ENCODE peak calls at places on chromosomes 11 and 22, in five cellular contexts. A, N, D, W and S are unnamed samples.

GRCh38 chr11:77126861-77127673 is 979 bp upstream of the MYO7A start:
- DNase-seq in A (no peak), N (peak; percentile 90), D (peak; percentile 79), W (peak; percentile 53), S (peak; percentile 38)

GRCh38 chr11:107102692-107103463 is 84.6 kb upstream of the GUCY1A2 start:
- DNase-seq in W (no peak), D (no peak), A (no peak), N (peak; percentile 76), S (no peak)

GRCh38 chr11:120295110-120295509 is 30.0 kb upstream of the TLCD5 start:
- DNase-seq in N (no peak), W (no peak), D (no peak), A (no peak), S (no peak)

GRCh38 chr11:26149585-26149984 is 182.3 kb upstream of the ANO3 start:
- DNase-seq in A (no peak), N (no peak), W (no peak), D (no peak), S (no peak)

GRCh38 chr11:128066429-128066828 is 520.9 kb downstream of the ETS1 start:
- DNase-seq in N (no peak), W (no peak), A (no peak), D (no peak), S (no peak)

GRCh38 chr11:117620659-117621058 is 176.4 kb downstream of the DSCAML1 start:
- DNase-seq in A (no peak), W (no peak), N (no peak), D (no peak), S (no peak)

GRCh38 chr22:49213731-49214352 is 613.8 kb downstream of the BRD1 start:
- DNase-seq in D (no peak), A (no peak), N (peak; percentile 54), W (no peak), S (no peak)

GRCh38 chr11:33000181-33000580 is 15.5 kb upstream of the DEPDC7 start:
- DNase-seq in W (no peak), A (no peak), D (no peak), N (no peak), S (no peak)

GRCh38 chr11:39541945-39542351 is 1917.5 kb downstream of the LRRC4C start:
- DNase-seq in N (no peak), A (no peak), W (no peak), D (no peak), S (peak; percentile 0)

GRCh38 chr22:22548349-22548716 is 10.7 kb downstream of the PRAME start:
- DNase-seq in D (no peak), A (no peak), N (no peak), W (no peak), S (no peak)

GRCh38 chr11:62393735-62394134 is 25.1 kb upstream of the SCGB1A1 start:
- DNase-seq in W (no peak), D (no peak), A (no peak), N (no peak), S (no peak)

GRCh38 chr11:134510641-134511040 is 98.6 kb upstream of the B3GAT1 start:
- DNase-seq in A (no peak), N (peak; percentile 61), D (no peak), W (no peak), S (no peak)

GRCh38 chr11:130471731-130472433 is 23.4 kb downstream of the ADAMTS15 start:
- DNase-seq in W (no peak), N (peak; percentile 86), A (no peak), D (no peak), S (no peak)

GRCh38 chr22:32396255-32396654 is 15.8 kb downstream of the RTCB start:
- DNase-seq in W (no peak), N (no peak), A (no peak), D (no peak), S (no peak)

GRCh38 chr11:15987044-15987443 is 369.3 kb downstream of the SOX6 start:
- DNase-seq in D (no peak), W (no peak), N (no peak), A (no peak), S (no peak)

GRCh38 chr11:24046731-24047130 is 450.1 kb upstream of the LUZP2 start:
- DNase-seq in W (no peak), N (no peak), D (no peak), A (no peak), S (no peak)

DNA sequence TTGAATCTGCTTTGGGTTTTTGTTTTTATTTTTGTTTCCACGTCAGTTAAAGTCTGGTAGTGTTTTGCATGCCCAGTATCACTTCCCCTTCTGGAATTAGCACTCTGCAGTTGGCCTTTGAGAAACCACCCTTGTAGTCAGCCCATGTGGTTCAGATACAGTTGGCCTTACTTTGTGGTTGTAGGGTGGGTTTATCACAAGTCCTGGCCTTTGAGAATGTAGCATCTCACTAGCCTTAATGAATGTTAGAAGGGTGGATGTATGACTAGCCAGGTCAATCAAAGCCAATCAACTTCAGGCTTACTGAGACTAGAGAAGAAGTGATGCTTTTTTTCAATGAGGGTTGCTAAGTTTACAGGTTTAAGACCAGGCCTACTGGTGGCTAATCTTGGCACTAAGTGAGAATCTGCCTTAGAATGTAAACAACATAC is 19.8 kb downstream of the ARL14EP start:
- DNase-seq in A (no peak), W (peak; percentile 62), N (no peak), D (peak; percentile 29), S (no peak)
- TF ChIP-seq POLR2A in A (no peak), W (no peak), N (no peak), D (no peak), S (no peak)

GRCh38 chr11:12085371-12086251 is 24.8 kb upstream of the MICAL2 start:
- DNase-seq in W (no peak), A (no peak), N (peak; percentile 79), D (no peak), S (no peak)
- TF ChIP-seq POLR2A in W (no peak), A (no peak), N (no peak), D (no peak), S (no peak)

DNA sequence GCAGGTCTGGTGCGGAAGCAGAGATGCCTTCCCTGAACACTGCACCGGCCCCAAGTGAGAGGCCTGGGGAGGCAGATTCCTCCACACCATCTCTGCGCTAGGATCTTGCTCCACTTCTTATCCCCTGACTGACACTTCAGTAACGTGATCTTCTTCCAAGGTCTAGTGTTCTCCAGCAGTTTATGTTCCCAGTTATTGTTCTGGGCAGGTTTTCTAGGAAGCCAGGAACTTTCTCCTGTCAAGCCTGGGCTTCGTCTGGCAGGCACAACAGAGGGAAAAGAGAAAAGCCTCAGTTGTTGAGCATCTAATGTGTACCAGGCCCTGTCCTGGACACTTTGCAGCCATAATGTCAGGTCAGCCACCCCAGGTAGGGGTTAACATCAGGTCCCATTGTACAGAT is 10.5 kb downstream of the CD82 start:
- DNase-seq in N (no peak), A (no peak), W (no peak), D (no peak), S (no peak)
- TF ChIP-seq POLR2A in N (no peak), A (no peak), W (no peak), D (no peak), S (no peak)

GRCh38 chr11:124953753-124954624 is at the start of gene CCDC15:
- DNase-seq in A (peak; percentile 88), N (peak; percentile 99), D (peak; percentile 71), W (peak; percentile 99), S (peak; percentile 97)
- TF ChIP-seq POLR2A in A (peak; percentile 79), N (no peak), D (peak; percentile 97), W (peak; percentile 97), S (peak; percentile 97)

DNA sequence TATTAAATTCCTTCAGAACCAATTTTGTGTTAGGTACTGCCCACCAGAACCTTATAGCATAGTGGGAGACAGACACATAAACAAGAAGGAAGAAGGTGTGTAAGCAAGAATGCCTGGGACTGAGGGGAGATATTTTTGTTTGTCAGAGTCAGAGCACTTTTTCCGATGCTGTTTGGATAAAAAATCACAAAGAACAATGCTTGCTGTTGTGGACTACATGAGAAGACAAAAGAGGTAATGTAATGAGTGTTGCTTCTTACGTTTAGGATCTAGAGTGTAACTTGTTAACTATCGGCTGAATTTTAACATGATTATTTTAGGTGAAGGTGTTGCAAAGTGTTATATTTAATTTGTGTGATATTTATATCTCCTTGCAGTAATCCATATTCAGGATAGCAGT is 84.9 kb downstream of the ATM start:
- DNase-seq in A (no peak), D (no peak), W (no peak), N (no peak), S (no peak)
- TF ChIP-seq POLR2A in A (no peak), D (no peak), W (no peak), N (no peak), S (no peak)

DNA sequence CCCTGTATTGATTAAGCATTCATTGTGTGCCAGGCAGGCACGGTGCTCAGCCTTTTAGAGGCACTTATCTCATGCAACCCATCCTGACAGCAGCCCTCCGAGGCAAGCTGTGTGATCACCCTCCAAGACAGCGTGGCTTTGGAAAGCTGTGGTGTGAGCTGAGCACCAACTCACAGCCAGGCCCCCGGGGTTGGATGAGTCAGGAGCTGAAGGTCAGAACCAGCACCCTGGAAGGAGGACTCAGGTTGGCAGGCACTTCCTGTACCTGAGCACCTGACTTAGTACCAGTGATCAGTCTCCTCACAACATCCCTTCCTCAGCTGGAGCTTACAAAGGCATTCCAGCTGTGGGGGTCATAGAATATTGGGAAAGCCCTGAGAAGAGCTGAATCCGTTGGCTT is 9.0 kb downstream of the PATZ1 start:
- DNase-seq in W (no peak), N (no peak), A (no peak), D (no peak), S (no peak)
- TF ChIP-seq POLR2A in W (no peak), N (no peak), A (no peak), D (no peak), S (no peak)

DNA sequence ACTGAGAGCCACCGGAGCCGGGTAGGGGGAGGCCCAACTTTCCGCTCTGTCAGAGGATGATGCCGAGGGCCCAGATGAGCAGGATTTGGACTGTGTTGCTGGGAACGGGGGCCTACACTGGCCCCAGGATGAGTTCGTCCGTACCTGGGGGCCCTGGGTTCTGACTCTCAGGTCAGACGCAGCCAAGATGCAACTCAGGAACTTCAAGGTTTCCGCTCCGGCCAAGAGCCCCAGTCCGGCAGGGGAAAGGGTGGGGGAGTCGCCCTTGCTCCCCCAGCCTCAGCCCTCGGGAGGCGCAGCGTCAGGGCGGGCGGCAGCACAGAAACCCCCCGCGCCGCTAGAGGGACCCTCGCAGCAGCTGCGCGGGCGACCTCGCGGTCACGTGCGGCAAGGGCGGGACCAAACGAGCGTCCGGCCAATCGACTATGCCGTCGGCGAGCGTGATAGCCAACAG is 241 bp upstream of the ARL2 start:
- DNase-seq in A (peak; percentile 43), N (peak; percentile 97), W (peak; percentile 97), D (peak; percentile 96), S (peak; percentile 95)
- TF ChIP-seq POLR2A in A (peak; percentile 58), N (no peak), W (no peak), D (peak; percentile 35), S (peak; percentile 74)

GRCh38 chr11:83194284-83195175 is 1.0 kb downstream of the ANKRD42 start:
- DNase-seq in N (peak; percentile 95), A (no peak), D (peak; percentile 33), W (peak; percentile 98), S (peak; percentile 80)
- TF ChIP-seq POLR2A in N (no peak), A (no peak), D (no peak), W (peak; percentile 70), S (no peak)